ENCODE peak calls at places on chromosomes 13 and 19, in seven cellular contexts. One of them, this sample, is unnamed.

GRCh38 chr13:38366954-38367645 is 17.4 kb downstream of the UFM1 start:
- DNase-seq in nephron progenitor cell: no peak
- DNase-seq in HFFc6: peak
- DNase-seq in fibroblast of lung: peak
- DNase-seq in SK-N-SH: no peak
- DNase-seq in heart right ventricle: no peak
- DNase-seq in Daoy: no peak
- DNase-seq in this sample: no peak

GRCh38 chr19:12034196-12034595 is 1.3 kb downstream of the ZNF433 start:
- DNase-seq in fibroblast of lung: no peak
- DNase-seq in HFFc6: no peak
- DNase-seq in Daoy: no peak
- DNase-seq in SK-N-SH: no peak
- DNase-seq in nephron progenitor cell: no peak
- DNase-seq in heart right ventricle: no peak
- DNase-seq in this sample: no peak

GRCh38 chr19:38862321-38863059 is 12.7 kb upstream of the HNRNPL start:
- DNase-seq in nephron progenitor cell: no peak
- DNase-seq in heart right ventricle: peak
- DNase-seq in SK-N-SH: peak
- DNase-seq in fibroblast of lung: peak
- DNase-seq in HFFc6: no peak
- DNase-seq in Daoy: no peak
- DNase-seq in this sample: peak

GRCh38 chr19:48760514-48761221 is 5.3 kb downstream of the FGF21 start:
- DNase-seq in heart right ventricle: peak
- DNase-seq in Daoy: peak
- DNase-seq in nephron progenitor cell: no peak
- DNase-seq in HFFc6: no peak
- DNase-seq in fibroblast of lung: no peak
- DNase-seq in SK-N-SH: no peak
- DNase-seq in this sample: no peak

GRCh38 chr13:37526710-37527446 is 71.7 kb downstream of the POSTN start:
- DNase-seq in HFFc6: no peak
- DNase-seq in nephron progenitor cell: no peak
- DNase-seq in fibroblast of lung: peak
- DNase-seq in heart right ventricle: peak
- DNase-seq in SK-N-SH: no peak
- DNase-seq in Daoy: no peak
- DNase-seq in this sample: no peak

GRCh38 chr13:30143671-30144400 is 163.5 kb downstream of the KATNAL1 start:
- DNase-seq in heart right ventricle: no peak
- DNase-seq in HFFc6: peak
- DNase-seq in Daoy: peak
- DNase-seq in fibroblast of lung: peak
- DNase-seq in SK-N-SH: no peak
- DNase-seq in nephron progenitor cell: no peak
- DNase-seq in this sample: no peak

GRCh38 chr13:24693862-24694471 is 13.8 kb downstream of the ATP12A start:
- DNase-seq in Daoy: peak
- DNase-seq in fibroblast of lung: peak
- DNase-seq in HFFc6: peak
- DNase-seq in nephron progenitor cell: peak
- DNase-seq in SK-N-SH: peak
- DNase-seq in heart right ventricle: peak
- DNase-seq in this sample: peak

GRCh38 chr13:37475966-37476365 is 122.6 kb downstream of the POSTN start:
- DNase-seq in fibroblast of lung: peak
- DNase-seq in heart right ventricle: no peak
- DNase-seq in HFFc6: peak
- DNase-seq in SK-N-SH: no peak
- DNase-seq in Daoy: no peak
- DNase-seq in nephron progenitor cell: no peak
- DNase-seq in this sample: no peak

GRCh38 chr19:49799798-49800376 is 13.2 kb downstream of the FUZ start:
- DNase-seq in Daoy: no peak
- DNase-seq in fibroblast of lung: no peak
- DNase-seq in HFFc6: no peak
- DNase-seq in SK-N-SH: no peak
- DNase-seq in heart right ventricle: no peak
- DNase-seq in nephron progenitor cell: no peak
- DNase-seq in this sample: no peak

This sample was measured in NCI-H146.